ENCODE peak calls at places on chromosomes 5 and 9, in seven cellular contexts. E, K, D, G, I, S and C are unnamed samples. For H3K27me3, the result is how much of the 10 kb centered on the place peaks cover.

GRCh38 chr5:167953151-167953788 is 338.2 kb upstream of the WWC1 start:
- DNase-seq in E (no peak), K (no peak), D (peak), G (no peak), I (peak), S (no peak), C (no peak)

GRCh38 chr9:1071730-1072129 is 21.6 kb downstream of the DMRT2 start:
- DNase-seq in E (no peak), K (peak), D (no peak), G (no peak), I (no peak), S (peak), C (no peak)

GRCh38 chr9:112535364-112535763 is 48.7 kb downstream of the KIAA1958 start:
- DNase-seq in E (no peak), K (no peak), D (no peak), G (no peak), I (peak), S (no peak), C (no peak)

GRCh38 chr9:13445123-13445522 is 165.6 kb upstream of the MPDZ start:
- DNase-seq in E (no peak), K (no peak), D (no peak), G (no peak), I (peak), S (no peak), C (no peak)

GRCh38 chr9:133352635-133353340 is 3.5 kb downstream of the SURF1 start:
- DNase-seq in E (no peak), K (no peak), D (no peak), G (no peak), I (no peak), S (no peak), C (no peak)

GRCh38 chr5:89187268-89187667 is 304.3 kb upstream of the MEF2C start:
- DNase-seq in E (no peak), K (no peak), D (no peak), G (no peak), I (no peak), S (no peak), C (no peak)

GRCh38 chr5:59874675-59875074 is 18.9 kb downstream of the PDE4D start:
- DNase-seq in E (no peak), K (peak), D (no peak), G (no peak), I (peak), S (no peak), C (peak)

GRCh38 chr9:80197661-80198060 is 625.9 kb downstream of the TLE4 start:
- DNase-seq in E (no peak), K (peak), D (no peak), G (no peak), I (peak), S (no peak), C (peak)

GRCh38 chr5:143921525-143922311 is 109.8 kb downstream of the HMHB1 start:
- DNase-seq in E (no peak), K (peak), D (no peak), G (no peak), I (peak), S (no peak), C (peak)

GRCh38 chr9:80664327-80665210 is 1024.8 kb downstream of the TLE1 start:
- DNase-seq in E (no peak), K (peak), D (peak), G (no peak), I (peak), S (peak), C (peak)

GRCh38 chr5:142613231-142613630 is 72.7 kb downstream of the FGF1 start:
- DNase-seq in E (no peak), K (peak), D (no peak), G (no peak), I (peak), S (no peak), C (peak)

GRCh38 chr5:128649183-128649582 is 111.1 kb upstream of the FBN2 start:
- DNase-seq in E (no peak), K (no peak), D (no peak), G (no peak), I (no peak), S (no peak), C (no peak)

GRCh38 chr9:129752915-129753724 is at the start of gene PTGES:
- DNase-seq in E (no peak), K (peak), D (peak), G (peak), I (peak), S (peak), C (peak)

GRCh38 chr9:136793063-136793946 is 2.2 kb downstream of the TMEM141 start:
- DNase-seq in E (peak), K (no peak), D (no peak), G (no peak), I (no peak), S (no peak), C (no peak)

GRCh38 chr5:52504584-52505240 is 283.0 kb upstream of the ITGA1 start:
- DNase-seq in E (no peak), K (no peak), D (no peak), G (no peak), I (no peak), S (peak), C (no peak)

GRCh38 chr5:78972654-78973428 is 12.3 kb downstream of the ARSB start:
- DNase-seq in E (no peak), K (peak), D (peak), G (no peak), I (peak), S (no peak), C (peak)

GRCh38 chr5:55773057-55773456 is 35.2 kb downstream of the DDX4 start:
- DNase-seq in E (peak), K (peak), D (no peak), G (no peak), I (no peak), S (no peak), C (no peak)

GRCh38 chr9:120713257-120714087 is 798 bp downstream of the MEGF9 start:
- DNase-seq in E (no peak), K (peak), D (peak), G (no peak), I (no peak), S (peak), C (no peak)

DNA sequence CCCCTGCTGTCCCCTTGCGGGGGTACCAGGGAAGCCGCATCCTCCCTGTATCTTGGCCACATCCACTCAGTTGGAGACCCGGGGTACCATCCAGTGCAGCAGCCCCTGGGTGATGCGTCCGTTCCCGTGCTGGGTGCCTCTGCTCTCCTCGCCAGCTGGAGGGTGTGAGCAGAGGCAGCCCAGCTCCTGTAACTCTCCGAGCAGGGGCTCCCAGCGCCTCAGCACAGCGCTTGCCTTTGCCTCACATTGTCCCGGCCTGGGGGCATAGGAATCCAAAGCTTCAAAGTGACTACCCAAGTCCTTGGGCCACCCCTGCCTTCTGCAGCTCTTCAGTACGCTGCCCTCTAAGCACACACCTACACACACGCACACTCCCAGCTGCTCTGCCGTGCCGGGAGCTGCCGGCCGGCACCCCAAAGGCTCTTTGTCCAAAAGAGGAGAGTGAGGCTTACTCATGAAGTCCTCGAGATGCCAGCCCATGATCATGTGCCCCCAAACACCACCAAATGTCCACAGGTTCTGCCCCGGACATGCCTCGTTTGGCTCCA is 733 bp downstream of the ANGPTL2 start:
- DNase-seq in E (no peak), K (no peak), D (peak), G (no peak), I (peak), S (no peak), C (peak)
- H3K9ac ChIP-seq in E (peak), K (no peak), D (peak), G (no peak), I (peak), S (no peak), C (peak)

DNA sequence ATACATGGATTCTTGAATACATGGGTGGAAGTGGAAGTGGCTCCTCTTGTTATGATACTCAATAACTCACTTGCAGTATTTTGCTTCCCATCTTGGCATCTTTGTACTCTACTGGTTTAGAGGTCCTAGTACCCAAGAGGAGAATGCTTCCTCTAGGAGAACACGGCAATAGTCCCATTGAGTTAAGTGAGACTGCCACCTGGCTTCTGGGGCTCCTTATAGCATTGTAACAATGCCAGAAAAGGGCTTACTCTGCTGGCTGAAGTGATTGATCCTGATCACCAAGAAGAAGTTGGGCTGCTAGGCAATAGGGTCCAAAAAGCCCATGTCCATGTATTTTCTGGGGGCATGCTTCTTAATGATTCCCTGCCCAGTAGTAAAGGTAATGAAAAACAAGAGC is 627.6 kb upstream of the SGCD start:
- DNase-seq in E (no peak), K (no peak), D (no peak), G (no peak), I (no peak), S (no peak), C (no peak)
- TF ChIP-seq CTCF in E (no peak), K (no peak), D (no peak), G (no peak), I (no peak), S (no peak), C (no peak)

DNA sequence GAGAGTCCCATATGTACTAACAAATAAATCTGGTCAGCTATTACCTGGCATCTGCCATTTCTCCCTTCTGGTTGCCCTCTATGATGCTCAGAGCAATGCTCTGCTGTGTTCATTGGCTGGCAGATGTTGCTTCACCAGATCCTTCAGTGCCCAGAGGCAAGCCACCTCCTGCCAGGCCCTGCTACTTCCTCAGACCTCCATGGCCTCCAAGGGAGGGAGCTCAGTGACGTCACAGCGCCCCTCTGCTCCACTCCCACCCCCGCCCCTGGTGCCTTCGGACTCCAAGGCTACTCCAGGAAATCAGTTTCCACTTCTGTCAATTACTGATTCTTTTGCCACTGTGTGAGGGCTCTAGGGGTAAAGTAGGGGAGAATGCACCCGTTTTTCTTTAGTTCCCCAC is 201.2 kb upstream of the GLRA1 start:
- DNase-seq in E (no peak), K (no peak), D (no peak), G (no peak), I (no peak), S (no peak), C (no peak)
- H3K27me3 ChIP-seq in E (under half), K (half or more), D (under half), G (under half), I (under half), S (under half), C (under half)

DNA sequence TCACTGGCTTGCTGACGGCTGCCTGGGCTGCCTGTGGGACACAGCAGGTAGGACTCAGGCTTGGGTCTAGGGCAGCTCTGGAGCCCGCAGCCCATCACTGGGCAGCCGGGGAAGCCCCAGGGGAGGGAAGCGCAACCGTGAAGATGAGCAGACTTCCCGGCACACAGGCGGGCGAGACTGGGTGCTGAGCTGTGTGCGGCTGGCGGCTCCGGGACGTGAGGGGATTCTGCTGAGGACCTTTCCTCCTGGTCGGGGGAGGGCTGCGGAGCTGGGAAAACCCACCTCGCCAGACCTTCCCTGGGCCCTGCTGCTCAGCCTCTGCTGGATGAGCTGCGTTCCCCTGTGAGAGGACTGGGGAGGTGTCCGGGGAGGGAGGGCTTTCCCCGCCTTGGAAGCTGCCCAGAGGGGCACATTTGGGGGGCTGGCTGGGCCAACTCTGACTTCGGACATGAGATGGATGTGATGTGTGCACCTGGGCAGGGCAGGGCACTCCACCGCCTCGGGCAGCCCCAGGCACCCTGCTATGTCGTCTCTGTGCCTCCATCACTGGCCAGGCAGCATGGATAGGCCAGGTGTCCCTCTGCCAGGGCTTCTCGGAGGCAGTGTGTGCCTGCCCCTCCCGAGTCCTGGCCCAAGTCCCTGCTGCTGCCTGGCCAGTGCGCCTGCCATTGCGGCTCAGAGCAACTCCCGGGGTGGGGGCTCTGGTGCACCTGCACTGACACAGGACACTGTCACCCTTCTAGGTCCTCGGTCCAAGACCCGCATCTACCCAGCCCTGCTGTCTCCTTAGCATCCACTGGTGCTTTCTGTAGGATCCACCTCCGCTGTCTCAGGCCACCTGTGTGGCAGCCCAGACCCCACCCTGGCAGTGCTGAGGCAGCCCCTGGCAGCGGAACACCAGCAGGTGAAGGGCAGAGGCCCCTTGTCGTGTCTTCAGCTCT is 66.4 kb downstream of the COL5A1 start:
- DNase-seq in E (no peak), K (no peak), D (peak), G (no peak), I (no peak), S (no peak), C (no peak)
- H3K9ac ChIP-seq in E (no peak), K (no peak), D (peak), G (no peak), I (no peak), S (no peak), C (peak)

GRCh38 chr5:43362725-43363435 is 49.3 kb downstream of the CCL28 start:
- DNase-seq in E (no peak), K (no peak), D (no peak), G (no peak), I (no peak), S (no peak), C (no peak)
- TF ChIP-seq CTCF in E (no peak), K (no peak), D (no peak), G (no peak), I (no peak), S (no peak), C (no peak)

GRCh38 chr5:30932611-30933010 is 260.9 kb upstream of the CDH6 start:
- DNase-seq in E (no peak), K (no peak), D (no peak), G (no peak), I (no peak), S (no peak), C (no peak)

DNA sequence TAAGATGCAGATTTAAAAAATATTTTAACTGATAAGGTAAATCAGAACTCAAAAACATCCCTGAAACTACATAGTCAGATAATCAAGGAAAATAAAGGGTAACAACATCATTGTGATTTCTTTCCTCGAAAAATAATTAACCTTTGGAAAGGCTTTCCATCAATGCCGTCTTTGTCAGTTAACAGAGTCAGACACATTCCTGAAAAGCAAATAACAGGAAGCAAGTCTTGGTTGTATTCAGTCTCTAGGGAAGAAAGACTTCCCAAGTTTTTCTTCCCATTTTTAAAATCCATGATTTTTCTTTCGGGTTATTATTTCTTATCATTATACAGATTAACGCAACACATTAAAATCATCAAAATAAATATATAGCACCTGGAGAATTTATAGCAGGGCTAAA is 256.4 kb upstream of the CDH6 start:
- DNase-seq in E (no peak), K (no peak), D (no peak), G (no peak), I (no peak), S (no peak), C (no peak)
- H3K27me3 ChIP-seq in E (under half), K (under half), D (under half), G (under half), I (under half), S (under half), C (under half)

GRCh38 chr5:133969654-133970324 is 1.4 kb upstream of the C5orf15 start:
- DNase-seq in E (peak), K (no peak), D (no peak), G (no peak), I (peak), S (no peak), C (no peak)
- H3K9ac ChIP-seq in E (peak), K (no peak), D (peak), G (no peak), I (no peak), S (no peak), C (no peak)